ENCODE peak calls at places on chromosomes 11 and 22, in nine cellular contexts. One of them, this sample, is unnamed.

GRCh38 chr22:23363683-23364082 is 183.4 kb downstream of the BCR start:
- DNase-seq in Jurkat, Clone E6-1: no peak
- DNase-seq in activated naive CD4-positive, alpha-beta T cell treated with anti-CD3 and anti-CD28 coated beads, Interleukin-2, amount 50 U/mL, for 16 hours: no peak
- DNase-seq in mesendoderm: no peak
- DNase-seq in effector memory CD4-positive, alpha-beta T cell: no peak
- DNase-seq in GM03348: no peak
- DNase-seq in fibroblast of mammary gland: no peak
- DNase-seq in midbrain: no peak
- DNase-seq in progenitor cell of endocrine pancreas: no peak
- DNase-seq in this sample: no peak

GRCh38 chr22:48490513-48491411 is 1336.9 kb downstream of the BRD1 start:
- DNase-seq in Jurkat, Clone E6-1: no peak
- DNase-seq in activated naive CD4-positive, alpha-beta T cell treated with anti-CD3 and anti-CD28 coated beads, Interleukin-2, amount 50 U/mL, for 16 hours: no peak
- DNase-seq in mesendoderm: no peak
- DNase-seq in effector memory CD4-positive, alpha-beta T cell: no peak
- DNase-seq in GM03348: peak
- DNase-seq in fibroblast of mammary gland: no peak
- DNase-seq in midbrain: no peak
- DNase-seq in progenitor cell of endocrine pancreas: no peak
- DNase-seq in this sample: peak

GRCh38 chr11:57499413-57499982 is 16.0 kb downstream of the SLC43A1 start:
- DNase-seq in Jurkat, Clone E6-1: no peak
- DNase-seq in activated naive CD4-positive, alpha-beta T cell treated with anti-CD3 and anti-CD28 coated beads, Interleukin-2, amount 50 U/mL, for 16 hours: peak
- DNase-seq in mesendoderm: peak
- DNase-seq in effector memory CD4-positive, alpha-beta T cell: no peak
- DNase-seq in GM03348: peak
- DNase-seq in fibroblast of mammary gland: peak
- DNase-seq in midbrain: peak
- DNase-seq in progenitor cell of endocrine pancreas: peak
- DNase-seq in this sample: peak

GRCh38 chr22:38802671-38803121 is 8.8 kb upstream of the DNAL4 start:
- DNase-seq in Jurkat, Clone E6-1: no peak
- DNase-seq in activated naive CD4-positive, alpha-beta T cell treated with anti-CD3 and anti-CD28 coated beads, Interleukin-2, amount 50 U/mL, for 16 hours: no peak
- DNase-seq in mesendoderm: peak
- DNase-seq in effector memory CD4-positive, alpha-beta T cell: no peak
- DNase-seq in GM03348: peak
- DNase-seq in fibroblast of mammary gland: peak
- DNase-seq in midbrain: no peak
- DNase-seq in progenitor cell of endocrine pancreas: no peak
- DNase-seq in this sample: no peak

GRCh38 chr11:123404626-123405025 is 25.4 kb upstream of the GRAMD1B start:
- DNase-seq in Jurkat, Clone E6-1: no peak
- DNase-seq in activated naive CD4-positive, alpha-beta T cell treated with anti-CD3 and anti-CD28 coated beads, Interleukin-2, amount 50 U/mL, for 16 hours: no peak
- DNase-seq in mesendoderm: no peak
- DNase-seq in effector memory CD4-positive, alpha-beta T cell: no peak
- DNase-seq in GM03348: no peak
- DNase-seq in fibroblast of mammary gland: no peak
- DNase-seq in midbrain: no peak
- DNase-seq in progenitor cell of endocrine pancreas: no peak
- DNase-seq in this sample: no peak

GRCh38 chr11:13073119-13073981 is 64.2 kb downstream of the RASSF10 start:
- DNase-seq in Jurkat, Clone E6-1: no peak
- DNase-seq in activated naive CD4-positive, alpha-beta T cell treated with anti-CD3 and anti-CD28 coated beads, Interleukin-2, amount 50 U/mL, for 16 hours: no peak
- DNase-seq in mesendoderm: no peak
- DNase-seq in effector memory CD4-positive, alpha-beta T cell: no peak
- DNase-seq in GM03348: peak
- DNase-seq in fibroblast of mammary gland: peak
- DNase-seq in midbrain: no peak
- DNase-seq in progenitor cell of endocrine pancreas: no peak
- DNase-seq in this sample: no peak

GRCh38 chr11:125451400-125452124 is 44.5 kb downstream of the FEZ1 start:
- DNase-seq in Jurkat, Clone E6-1: no peak
- DNase-seq in activated naive CD4-positive, alpha-beta T cell treated with anti-CD3 and anti-CD28 coated beads, Interleukin-2, amount 50 U/mL, for 16 hours: no peak
- DNase-seq in mesendoderm: peak
- DNase-seq in effector memory CD4-positive, alpha-beta T cell: no peak
- DNase-seq in GM03348: no peak
- DNase-seq in fibroblast of mammary gland: no peak
- DNase-seq in midbrain: peak
- DNase-seq in progenitor cell of endocrine pancreas: peak
- DNase-seq in this sample: no peak

GRCh38 chr22:47200273-47201051 is 438.0 kb downstream of the TBC1D22A start:
- DNase-seq in Jurkat, Clone E6-1: no peak
- DNase-seq in activated naive CD4-positive, alpha-beta T cell treated with anti-CD3 and anti-CD28 coated beads, Interleukin-2, amount 50 U/mL, for 16 hours: no peak
- DNase-seq in mesendoderm: no peak
- DNase-seq in effector memory CD4-positive, alpha-beta T cell: no peak
- DNase-seq in GM03348: peak
- DNase-seq in fibroblast of mammary gland: peak
- DNase-seq in midbrain: no peak
- DNase-seq in progenitor cell of endocrine pancreas: no peak
- DNase-seq in this sample: peak

GRCh38 chr22:43237280-43237679 is 50.3 kb upstream of the TTLL12 start:
- DNase-seq in Jurkat, Clone E6-1: no peak
- DNase-seq in activated naive CD4-positive, alpha-beta T cell treated with anti-CD3 and anti-CD28 coated beads, Interleukin-2, amount 50 U/mL, for 16 hours: no peak
- DNase-seq in mesendoderm: no peak
- DNase-seq in effector memory CD4-positive, alpha-beta T cell: no peak
- DNase-seq in GM03348: no peak
- DNase-seq in fibroblast of mammary gland: no peak
- DNase-seq in midbrain: no peak
- DNase-seq in progenitor cell of endocrine pancreas: no peak
- DNase-seq in this sample: no peak

GRCh38 chr11:71198141-71198822 is 54.1 kb downstream of the SHANK2 start:
- DNase-seq in Jurkat, Clone E6-1: no peak
- DNase-seq in activated naive CD4-positive, alpha-beta T cell treated with anti-CD3 and anti-CD28 coated beads, Interleukin-2, amount 50 U/mL, for 16 hours: no peak
- DNase-seq in mesendoderm: no peak
- DNase-seq in effector memory CD4-positive, alpha-beta T cell: no peak
- DNase-seq in GM03348: no peak
- DNase-seq in fibroblast of mammary gland: no peak
- DNase-seq in midbrain: no peak
- DNase-seq in progenitor cell of endocrine pancreas: no peak
- DNase-seq in this sample: peak

GRCh38 chr11:46237248-46238077 is 40.0 kb upstream of the CREB3L1 start:
- DNase-seq in Jurkat, Clone E6-1: no peak
- DNase-seq in activated naive CD4-positive, alpha-beta T cell treated with anti-CD3 and anti-CD28 coated beads, Interleukin-2, amount 50 U/mL, for 16 hours: peak
- DNase-seq in mesendoderm: peak
- DNase-seq in effector memory CD4-positive, alpha-beta T cell: no peak
- DNase-seq in GM03348: peak
- DNase-seq in fibroblast of mammary gland: peak
- DNase-seq in midbrain: no peak
- DNase-seq in progenitor cell of endocrine pancreas: no peak
- DNase-seq in this sample: peak

GRCh38 chr11:118098996-118099837 is 12.5 kb upstream of the SMIM35 start:
- DNase-seq in Jurkat, Clone E6-1: no peak
- DNase-seq in activated naive CD4-positive, alpha-beta T cell treated with anti-CD3 and anti-CD28 coated beads, Interleukin-2, amount 50 U/mL, for 16 hours: no peak
- DNase-seq in mesendoderm: peak
- DNase-seq in effector memory CD4-positive, alpha-beta T cell: no peak
- DNase-seq in GM03348: no peak
- DNase-seq in fibroblast of mammary gland: no peak
- DNase-seq in midbrain: no peak
- DNase-seq in progenitor cell of endocrine pancreas: no peak
- DNase-seq in this sample: no peak

GRCh38 chr22:40401532-40401931 is 31.1 kb downstream of the SGSM3 start:
- DNase-seq in Jurkat, Clone E6-1: peak
- DNase-seq in activated naive CD4-positive, alpha-beta T cell treated with anti-CD3 and anti-CD28 coated beads, Interleukin-2, amount 50 U/mL, for 16 hours: no peak
- DNase-seq in mesendoderm: no peak
- DNase-seq in effector memory CD4-positive, alpha-beta T cell: peak
- DNase-seq in GM03348: no peak
- DNase-seq in fibroblast of mammary gland: no peak
- DNase-seq in midbrain: no peak
- DNase-seq in progenitor cell of endocrine pancreas: no peak
- DNase-seq in this sample: no peak

GRCh38 chr22:47166446-47167016 is 404.1 kb downstream of the TBC1D22A start:
- DNase-seq in Jurkat, Clone E6-1: no peak
- DNase-seq in activated naive CD4-positive, alpha-beta T cell treated with anti-CD3 and anti-CD28 coated beads, Interleukin-2, amount 50 U/mL, for 16 hours: no peak
- DNase-seq in mesendoderm: no peak
- DNase-seq in effector memory CD4-positive, alpha-beta T cell: no peak
- DNase-seq in GM03348: no peak
- DNase-seq in fibroblast of mammary gland: no peak
- DNase-seq in midbrain: no peak
- DNase-seq in progenitor cell of endocrine pancreas: no peak
- DNase-seq in this sample: peak

GRCh38 chr22:24005201-24005600 is at the start of gene GSTT4:
- DNase-seq in Jurkat, Clone E6-1: no peak
- DNase-seq in activated naive CD4-positive, alpha-beta T cell treated with anti-CD3 and anti-CD28 coated beads, Interleukin-2, amount 50 U/mL, for 16 hours: no peak
- DNase-seq in mesendoderm: no peak
- DNase-seq in effector memory CD4-positive, alpha-beta T cell: no peak
- DNase-seq in GM03348: peak
- DNase-seq in fibroblast of mammary gland: no peak
- DNase-seq in midbrain: peak
- DNase-seq in progenitor cell of endocrine pancreas: no peak
- DNase-seq in this sample: peak

GRCh38 chr11:10909141-10909883 is 51.5 kb upstream of the ZBED5 start:
- DNase-seq in Jurkat, Clone E6-1: no peak
- DNase-seq in activated naive CD4-positive, alpha-beta T cell treated with anti-CD3 and anti-CD28 coated beads, Interleukin-2, amount 50 U/mL, for 16 hours: no peak
- DNase-seq in mesendoderm: no peak
- DNase-seq in effector memory CD4-positive, alpha-beta T cell: no peak
- DNase-seq in GM03348: no peak
- DNase-seq in fibroblast of mammary gland: peak
- DNase-seq in midbrain: no peak
- DNase-seq in progenitor cell of endocrine pancreas: no peak
- DNase-seq in this sample: no peak

GRCh38 chr11:108117746-108118371 is 3.5 kb upstream of the ACAT1 start:
- DNase-seq in Jurkat, Clone E6-1: peak
- DNase-seq in activated naive CD4-positive, alpha-beta T cell treated with anti-CD3 and anti-CD28 coated beads, Interleukin-2, amount 50 U/mL, for 16 hours: no peak
- DNase-seq in mesendoderm: peak
- DNase-seq in effector memory CD4-positive, alpha-beta T cell: no peak
- DNase-seq in GM03348: peak
- DNase-seq in fibroblast of mammary gland: peak
- DNase-seq in midbrain: no peak
- DNase-seq in progenitor cell of endocrine pancreas: no peak
- DNase-seq in this sample: no peak

GRCh38 chr11:115645631-115646271 is 141.5 kb upstream of the CADM1 start:
- DNase-seq in Jurkat, Clone E6-1: no peak
- DNase-seq in activated naive CD4-positive, alpha-beta T cell treated with anti-CD3 and anti-CD28 coated beads, Interleukin-2, amount 50 U/mL, for 16 hours: no peak
- DNase-seq in mesendoderm: peak
- DNase-seq in effector memory CD4-positive, alpha-beta T cell: no peak
- DNase-seq in GM03348: no peak
- DNase-seq in fibroblast of mammary gland: no peak
- DNase-seq in midbrain: peak
- DNase-seq in progenitor cell of endocrine pancreas: peak
- DNase-seq in this sample: no peak

GRCh38 chr11:72584293-72584921 is 89.8 kb downstream of the PDE2A start:
- DNase-seq in Jurkat, Clone E6-1: no peak
- DNase-seq in activated naive CD4-positive, alpha-beta T cell treated with anti-CD3 and anti-CD28 coated beads, Interleukin-2, amount 50 U/mL, for 16 hours: peak
- DNase-seq in mesendoderm: peak
- DNase-seq in effector memory CD4-positive, alpha-beta T cell: peak
- DNase-seq in GM03348: peak
- DNase-seq in fibroblast of mammary gland: peak
- DNase-seq in midbrain: no peak
- DNase-seq in progenitor cell of endocrine pancreas: no peak
- DNase-seq in this sample: peak

GRCh38 chr22:50400406-50400805 is 57.3 kb downstream of the PPP6R2 start:
- DNase-seq in Jurkat, Clone E6-1: no peak
- DNase-seq in activated naive CD4-positive, alpha-beta T cell treated with anti-CD3 and anti-CD28 coated beads, Interleukin-2, amount 50 U/mL, for 16 hours: no peak
- DNase-seq in mesendoderm: no peak
- DNase-seq in effector memory CD4-positive, alpha-beta T cell: no peak
- DNase-seq in GM03348: no peak
- DNase-seq in fibroblast of mammary gland: no peak
- DNase-seq in midbrain: no peak
- DNase-seq in progenitor cell of endocrine pancreas: no peak
- DNase-seq in this sample: no peak

GRCh38 chr11:131875611-131876010 is 505.2 kb downstream of the NTM start:
- DNase-seq in Jurkat, Clone E6-1: no peak
- DNase-seq in activated naive CD4-positive, alpha-beta T cell treated with anti-CD3 and anti-CD28 coated beads, Interleukin-2, amount 50 U/mL, for 16 hours: no peak
- DNase-seq in mesendoderm: no peak
- DNase-seq in effector memory CD4-positive, alpha-beta T cell: no peak
- DNase-seq in GM03348: no peak
- DNase-seq in fibroblast of mammary gland: peak
- DNase-seq in midbrain: no peak
- DNase-seq in progenitor cell of endocrine pancreas: no peak
- DNase-seq in this sample: no peak

GRCh38 chr22:35575116-35575748 is 34.6 kb downstream of the RASD2 start:
- DNase-seq in Jurkat, Clone E6-1: peak
- DNase-seq in activated naive CD4-positive, alpha-beta T cell treated with anti-CD3 and anti-CD28 coated beads, Interleukin-2, amount 50 U/mL, for 16 hours: no peak
- DNase-seq in mesendoderm: no peak
- DNase-seq in effector memory CD4-positive, alpha-beta T cell: no peak
- DNase-seq in GM03348: no peak
- DNase-seq in fibroblast of mammary gland: no peak
- DNase-seq in midbrain: no peak
- DNase-seq in progenitor cell of endocrine pancreas: no peak
- DNase-seq in this sample: no peak

GRCh38 chr11:64285885-64286800 is 495 bp downstream of the GPR137 start:
- DNase-seq in Jurkat, Clone E6-1: no peak
- DNase-seq in activated naive CD4-positive, alpha-beta T cell treated with anti-CD3 and anti-CD28 coated beads, Interleukin-2, amount 50 U/mL, for 16 hours: no peak
- DNase-seq in mesendoderm: no peak
- DNase-seq in effector memory CD4-positive, alpha-beta T cell: no peak
- DNase-seq in GM03348: no peak
- DNase-seq in fibroblast of mammary gland: no peak
- DNase-seq in midbrain: no peak
- DNase-seq in progenitor cell of endocrine pancreas: no peak
- DNase-seq in this sample: no peak

This sample was measured in cardiac septum.